ENCODE peak calls at places on chromosome 3, in five cellular contexts. O is K562, T is transverse colon, E is brain microvascular endothelial cell, F is NB4. M is an unnamed sample.

GRCh38 chr3:105394177-105394576 is 27.5 kb downstream of the ALCAM start:
- DNase-seq in O (no peak), T (no peak), E (peak), F (no peak), M (no peak)

GRCh38 chr3:37800022-37800493 is 61.6 kb upstream of the CTDSPL start:
- DNase-seq in O (no peak), T (no peak), E (no peak), F (no peak), M (no peak)

GRCh38 chr3:61060421-61060861 is 190.8 kb downstream of the FHIT start:
- DNase-seq in O (no peak), T (no peak), E (no peak), F (no peak), M (no peak)

GRCh38 chr3:149128856-149129255 is 582 bp upstream of the HPS3 start:
- DNase-seq in O (no peak), T (no peak), E (no peak), F (no peak), M (no peak)

GRCh38 chr3:64685331-64685799 is 2.4 kb downstream of the ADAMTS9 start:
- DNase-seq in O (no peak), T (peak), E (no peak), F (no peak), M (no peak)

GRCh38 chr3:80696280-80696679 is 928.5 kb upstream of the ROBO1 start:
- DNase-seq in O (no peak), T (no peak), E (no peak), F (no peak), M (no peak)

GRCh38 chr3:150286390-150287147 is 121.5 kb upstream of the TSC22D2 start:
- DNase-seq in O (peak), T (no peak), E (no peak), F (peak), M (no peak)

GRCh38 chr3:134453631-134454030 is 32.2 kb downstream of the ANAPC13 start:
- DNase-seq in O (peak), T (no peak), E (no peak), F (peak), M (no peak)

GRCh38 chr3:183085634-183086390 is 13.5 kb downstream of the MCCC1 start:
- DNase-seq in O (peak), T (no peak), E (peak), F (peak), M (no peak)

GRCh38 chr3:19149388-19149787 is 1.1 kb downstream of the KCNH8 start:
- DNase-seq in O (no peak), T (no peak), E (peak), F (peak), M (no peak)

GRCh38 chr3:119322523-119323400 is 28.6 kb downstream of the ARHGAP31 start:
- DNase-seq in O (peak), T (peak), E (peak), F (peak), M (no peak)

GRCh38 chr3:5017953-5018531 is 38.8 kb downstream of the BHLHE40 start:
- DNase-seq in O (peak), T (peak), E (no peak), F (peak), M (no peak)

GRCh38 chr3:160331127-160331937 is 67.7 kb downstream of the IFT80 start:
- DNase-seq in O (no peak), T (no peak), E (peak), F (no peak), M (peak)

GRCh38 chr3:31416980-31417379 is 115.7 kb upstream of the STT3B start:
- DNase-seq in O (no peak), T (no peak), E (no peak), F (no peak), M (no peak)

GRCh38 chr3:50455133-50455532 is 48.3 kb downstream of the CACNA2D2 start:
- DNase-seq in O (no peak), T (no peak), E (no peak), F (no peak), M (no peak)

GRCh38 chr3:69541823-69542264 is 156.0 kb upstream of the FRMD4B start:
- DNase-seq in O (no peak), T (no peak), E (no peak), F (no peak), M (no peak)

GRCh38 chr3:28240440-28240839 is 979 bp upstream of the CMC1 start:
- DNase-seq in O (no peak), T (no peak), E (no peak), F (peak), M (no peak)

GRCh38 chr3:32844914-32845313 is 27.1 kb downstream of the TRIM71 start:
- DNase-seq in O (no peak), T (no peak), E (no peak), F (no peak), M (no peak)

GRCh38 chr3:127078626-127079025 is 95.7 kb downstream of the PLXNA1 start:
- DNase-seq in O (no peak), T (no peak), E (no peak), F (no peak), M (no peak)

GRCh38 chr3:127081001-127081720 is 98.2 kb downstream of the PLXNA1 start:
- DNase-seq in O (no peak), T (no peak), E (no peak), F (no peak), M (no peak)

GRCh38 chr3:127077068-127077467 is 94.2 kb downstream of the PLXNA1 start:
- DNase-seq in O (no peak), T (no peak), E (no peak), F (no peak), M (no peak)

GRCh38 chr3:127077506-127078064 is 94.7 kb downstream of the PLXNA1 start:
- DNase-seq in O (no peak), T (no peak), E (no peak), F (no peak), M (no peak)

GRCh38 chr3:127079211-127079610 is 96.3 kb downstream of the PLXNA1 start:
- DNase-seq in O (no peak), T (no peak), E (no peak), F (peak), M (no peak)
- TF ChIP-seq CTCF in O (no peak), T (no peak), E (no peak), F (no peak), M (no peak)

DNA sequence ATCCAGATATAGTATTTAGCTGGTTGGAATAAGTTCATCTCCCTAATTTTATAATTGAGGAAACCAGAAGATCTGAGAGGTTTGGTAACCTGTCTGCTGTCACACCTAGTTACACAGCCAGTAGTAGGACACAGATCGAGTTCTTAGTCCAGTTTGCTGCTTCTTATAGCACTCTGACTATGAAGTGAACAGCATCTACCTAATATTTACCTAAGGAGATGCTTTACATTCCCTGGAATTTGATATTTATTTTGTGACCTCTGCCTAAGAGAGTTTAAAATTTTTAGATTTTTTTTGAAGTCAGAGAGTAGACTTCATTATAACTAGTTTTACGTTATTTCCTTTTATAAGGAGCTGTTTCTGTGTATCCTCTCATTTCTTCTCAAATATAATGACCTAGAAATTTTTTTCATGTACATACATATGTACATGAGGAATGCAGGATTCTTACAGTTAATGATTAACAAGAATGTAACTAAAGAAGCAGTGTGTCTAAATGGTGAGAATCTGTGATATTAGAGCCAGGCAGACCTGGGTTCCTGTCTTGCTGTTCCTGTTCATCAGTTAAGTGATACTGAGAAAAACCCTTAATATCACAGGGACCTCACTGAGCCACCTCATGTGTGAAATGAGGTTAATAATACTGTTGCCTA is 4.3 kb downstream of the ARHGEF26 start:
- DNase-seq in O (no peak), T (no peak), E (no peak), F (no peak), M (no peak)
- H3K4me3 ChIP-seq in O (no peak), T (no peak), E (no peak), F (no peak), M (no peak)

GRCh38 chr3:114103858-114104257 is 47.3 kb downstream of the QTRT2 start:
- DNase-seq in O (no peak), T (no peak), E (no peak), F (no peak), M (no peak)
- TF ChIP-seq CTCF in O (no peak), T (no peak), E (no peak), F (no peak), M (no peak)

DNA sequence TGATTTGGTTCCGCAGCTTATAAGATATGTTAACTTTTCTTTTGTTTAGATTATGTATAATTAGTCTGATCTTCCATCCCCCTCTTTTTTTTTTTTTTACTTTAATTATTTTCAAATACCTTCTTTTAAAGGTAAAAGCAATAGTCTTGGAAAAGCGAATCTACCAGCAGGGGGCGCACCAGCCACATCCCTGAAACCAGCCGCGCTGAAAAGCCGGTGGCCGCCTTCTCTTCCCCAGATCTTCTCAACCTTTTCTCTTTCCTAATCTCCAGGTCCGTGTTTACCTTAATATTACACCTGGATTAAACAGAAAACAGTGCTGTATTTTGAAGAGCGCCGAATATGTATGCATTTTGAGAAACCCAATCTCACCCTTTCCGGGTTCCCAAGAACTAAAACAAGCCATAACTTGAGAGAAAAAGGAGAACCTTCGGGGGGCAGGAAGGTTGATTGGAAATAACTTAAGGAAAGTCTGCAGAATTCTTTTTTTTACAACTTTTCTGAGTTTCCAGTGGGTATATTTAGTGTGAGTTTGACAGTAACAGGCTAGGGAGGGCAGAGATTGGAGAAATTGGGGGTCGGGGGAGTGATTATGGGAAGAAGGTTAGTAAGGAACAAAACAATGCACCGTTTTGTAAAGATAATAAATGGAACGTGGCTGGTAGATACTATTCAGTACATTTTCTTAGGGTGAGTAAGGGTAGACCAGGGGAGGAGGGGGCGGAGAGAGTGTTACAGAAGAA is 2.0 kb upstream of the SOX2 start:
- DNase-seq in O (peak), T (peak), E (peak), F (peak), M (no peak)
- H3K4me3 ChIP-seq in O (no peak), T (no peak), E (no peak), F (no peak), M (no peak)

GRCh38 chr3:13200951-13201350 is 127.7 kb upstream of the IQSEC1 start:
- DNase-seq in O (peak), T (no peak), E (no peak), F (peak), M (no peak)
- TF ChIP-seq CTCF in O (peak), T (no peak), E (peak), F (peak), M (peak)

GRCh38 chr3:136992091-136992490 is 34.3 kb downstream of the IL20RB start:
- DNase-seq in O (no peak), T (no peak), E (no peak), F (no peak), M (no peak)

GRCh38 chr3:136995652-136996051 is 37.9 kb downstream of the IL20RB start:
- DNase-seq in O (no peak), T (no peak), E (no peak), F (no peak), M (no peak)

GRCh38 chr3:136989781-136990524 is 32.2 kb downstream of the IL20RB start:
- DNase-seq in O (no peak), T (peak), E (no peak), F (no peak), M (no peak)

GRCh38 chr3:136990826-136991225 is 33.0 kb downstream of the IL20RB start:
- DNase-seq in O (no peak), T (no peak), E (no peak), F (no peak), M (no peak)

GRCh38 chr3:136994772-136995516 is 37.2 kb downstream of the IL20RB start:
- DNase-seq in O (no peak), T (peak), E (peak), F (no peak), M (peak)
- H3K4me3 ChIP-seq in O (no peak), T (no peak), E (no peak), F (no peak), M (no peak)